ENCODE peak calls at places on chromosomes 2 and 18, in nine cellular contexts. X is colonic mucosa, K is mesenteric fat pad, N is caudate nucleus, Z is psoas muscle, U is myocyte, C is LoVo, J is fibroblast of pulmonary artery, O is A172. S is an unnamed sample.

GRCh38 chr2:151851761-151852160 is 23.5 kb upstream of the ARL5A start:
- DNase-seq in X (no peak), K (no peak), N (no peak), Z (no peak), U (peak), C (no peak), J (no peak), O (no peak), S (peak)

GRCh38 chr18:1047406-1047805 is 142.7 kb downstream of the ADCYAP1 start:
- DNase-seq in X (no peak), K (no peak), N (no peak), Z (no peak), U (no peak), C (no peak), J (peak), O (peak), S (peak)

GRCh38 chr2:234116050-234116449 is 65.5 kb downstream of the SPP2 start:
- DNase-seq in X (no peak), K (no peak), N (no peak), Z (no peak), U (no peak), C (no peak), J (no peak), O (peak), S (no peak)

GRCh38 chr18:59065684-59066083 is 74.0 kb upstream of the SEC11C start:
- DNase-seq in X (no peak), K (no peak), N (no peak), Z (no peak), U (no peak), C (no peak), J (no peak), O (no peak), S (no peak)

GRCh38 chr2:85523906-85524566 is 14.9 kb upstream of the MAT2A start:
- DNase-seq in X (no peak), K (no peak), N (no peak), Z (no peak), U (peak), C (no peak), J (no peak), O (no peak), S (peak)

GRCh38 chr2:54522624-54523281 is 66.6 kb downstream of the SPTBN1 start:
- DNase-seq in X (peak), K (no peak), N (no peak), Z (no peak), U (peak), C (peak), J (peak), O (peak), S (peak)

GRCh38 chr18:71485578-71485977 is 1058.6 kb downstream of the CBLN2 start:
- DNase-seq in X (no peak), K (no peak), N (no peak), Z (no peak), U (no peak), C (no peak), J (peak), O (peak), S (no peak)

GRCh38 chr18:47915930-47916329 is 14.5 kb downstream of the SMAD2 start:
- DNase-seq in X (no peak), K (no peak), N (no peak), Z (no peak), U (no peak), C (no peak), J (no peak), O (no peak), S (no peak)

GRCh38 chr2:120820885-120821279 is 85.2 kb downstream of the GLI2 start:
- DNase-seq in X (no peak), K (no peak), N (no peak), Z (peak), U (no peak), C (no peak), J (peak), O (no peak), S (peak)

GRCh38 chr2:189104926-189105325 is 74.6 kb downstream of the COL5A2 start:
- DNase-seq in X (no peak), K (no peak), N (no peak), Z (no peak), U (no peak), C (no peak), J (peak), O (no peak), S (no peak)

GRCh38 chr18:2853926-2854664 is 7.3 kb downstream of the EMILIN2 start:
- DNase-seq in X (no peak), K (no peak), N (no peak), Z (no peak), U (peak), C (no peak), J (no peak), O (no peak), S (peak)

GRCh38 chr18:25180974-25181373 is 171.0 kb downstream of the ZNF521 start:
- DNase-seq in X (no peak), K (no peak), N (no peak), Z (no peak), U (no peak), C (no peak), J (peak), O (no peak), S (peak)

GRCh38 chr2:42953216-42953615 is 160.8 kb upstream of the HAAO start:
- DNase-seq in X (no peak), K (no peak), N (no peak), Z (no peak), U (no peak), C (no peak), J (no peak), O (no peak), S (no peak)

GRCh38 chr2:53286336-53286735 is 481.3 kb upstream of the CHAC2 start:
- DNase-seq in X (no peak), K (no peak), N (no peak), Z (no peak), U (no peak), C (no peak), J (no peak), O (peak), S (no peak)

GRCh38 chr18:24126155-24126947 is 12.5 kb upstream of the CABYR start:
- DNase-seq in X (no peak), K (no peak), N (no peak), Z (no peak), U (no peak), C (no peak), J (no peak), O (no peak), S (no peak)

GRCh38 chr2:233434666-233435375 is 80.5 kb downstream of the DGKD start:
- DNase-seq in X (no peak), K (peak), N (no peak), Z (no peak), U (no peak), C (no peak), J (no peak), O (no peak), S (peak)

GRCh38 chr2:160910681-160911080 is 249.5 kb upstream of the TANK start:
- DNase-seq in X (no peak), K (no peak), N (no peak), Z (no peak), U (peak), C (no peak), J (peak), O (no peak), S (peak)

GRCh38 chr18:27400001-27400400 is 214.9 kb upstream of the CHST9 start:
- DNase-seq in X (no peak), K (no peak), N (no peak), Z (no peak), U (no peak), C (no peak), J (no peak), O (no peak), S (no peak)

GRCh38 chr2:96304606-96305005 is 740 bp downstream of the SNRNP200 start:
- DNase-seq in X (no peak), K (no peak), N (no peak), Z (no peak), U (no peak), C (no peak), J (no peak), O (no peak), S (no peak)

GRCh38 chr2:25276569-25277465 is 64.9 kb downstream of the DNMT3A start:
- DNase-seq in X (peak), K (no peak), N (peak), Z (peak), U (no peak), C (no peak), J (no peak), O (no peak), S (peak)

GRCh38 chr2:10031886-10032745 is 11.2 kb upstream of the KLF11 start:
- DNase-seq in X (no peak), K (no peak), N (no peak), Z (peak), U (no peak), C (no peak), J (no peak), O (no peak), S (no peak)

GRCh38 chr2:32427672-32428622 is 71.1 kb downstream of the BIRC6 start:
- DNase-seq in X (no peak), K (no peak), N (no peak), Z (no peak), U (peak), C (no peak), J (no peak), O (peak), S (peak)

GRCh38 chr2:239611222-239611795 is 210.5 kb upstream of the HDAC4 start:
- DNase-seq in X (peak), K (peak), N (no peak), Z (no peak), U (no peak), C (no peak), J (no peak), O (no peak), S (no peak)